ENCODE peak calls at places on chromosomes 16 and 17, in six cellular contexts. One of them, this sample, is unnamed.

GRCh38 chr16:58128721-58129096 is 472 bp downstream of the CFAP20 start:
- DNase-seq in B cell: no peak
- DNase-seq in stimulated activated CD8-positive, alpha-beta memory T cell treated with anti-CD3 and anti-CD28 coated beads, Interleukin-7, amount 100 ng/mL, for 1 hour: no peak
- DNase-seq in dermis blood vessel endothelial cell: peak
- DNase-seq in neuronal stem cell: no peak
- DNase-seq in lung: no peak
- DNase-seq in this sample: peak

GRCh38 chr16:26992661-26993365 is 73.9 kb upstream of the C16orf82 start:
- DNase-seq in stimulated activated CD8-positive, alpha-beta memory T cell treated with anti-CD3 and anti-CD28 coated beads, Interleukin-7, amount 100 ng/mL, for 1 hour: no peak
- DNase-seq in dermis blood vessel endothelial cell: no peak
- DNase-seq in neuronal stem cell: peak
- DNase-seq in B cell: no peak
- DNase-seq in lung: no peak
- DNase-seq in this sample: no peak

GRCh38 chr17:7745748-7746470 is 28.4 kb downstream of the DNAH2 start:
- DNase-seq in neuronal stem cell: no peak
- DNase-seq in stimulated activated CD8-positive, alpha-beta memory T cell treated with anti-CD3 and anti-CD28 coated beads, Interleukin-7, amount 100 ng/mL, for 1 hour: no peak
- DNase-seq in lung: peak
- DNase-seq in B cell: no peak
- DNase-seq in dermis blood vessel endothelial cell: peak
- DNase-seq in this sample: peak

GRCh38 chr17:38528101-38528500 is 77.7 kb downstream of the SRCIN1 start:
- DNase-seq in dermis blood vessel endothelial cell: no peak
- DNase-seq in stimulated activated CD8-positive, alpha-beta memory T cell treated with anti-CD3 and anti-CD28 coated beads, Interleukin-7, amount 100 ng/mL, for 1 hour: no peak
- DNase-seq in lung: no peak
- DNase-seq in B cell: no peak
- DNase-seq in neuronal stem cell: no peak
- DNase-seq in this sample: peak

GRCh38 chr16:79528281-79528680 is 72.3 kb downstream of the MAF start:
- DNase-seq in dermis blood vessel endothelial cell: no peak
- DNase-seq in neuronal stem cell: no peak
- DNase-seq in B cell: no peak
- DNase-seq in lung: no peak
- DNase-seq in stimulated activated CD8-positive, alpha-beta memory T cell treated with anti-CD3 and anti-CD28 coated beads, Interleukin-7, amount 100 ng/mL, for 1 hour: no peak
- DNase-seq in this sample: no peak

GRCh38 chr16:1532081-1532760 is 1.2 kb upstream of the TMEM204 start:
- DNase-seq in neuronal stem cell: no peak
- DNase-seq in B cell: no peak
- DNase-seq in dermis blood vessel endothelial cell: peak
- DNase-seq in lung: no peak
- DNase-seq in stimulated activated CD8-positive, alpha-beta memory T cell treated with anti-CD3 and anti-CD28 coated beads, Interleukin-7, amount 100 ng/mL, for 1 hour: no peak
- DNase-seq in this sample: no peak

GRCh38 chr17:31401456-31402254 is 10.2 kb downstream of the RAB11FIP4 start:
- DNase-seq in dermis blood vessel endothelial cell: no peak
- DNase-seq in B cell: no peak
- DNase-seq in lung: no peak
- DNase-seq in neuronal stem cell: no peak
- DNase-seq in stimulated activated CD8-positive, alpha-beta memory T cell treated with anti-CD3 and anti-CD28 coated beads, Interleukin-7, amount 100 ng/mL, for 1 hour: no peak
- DNase-seq in this sample: no peak

GRCh38 chr17:64537488-64537887 is 30.7 kb downstream of the CEP95 start:
- DNase-seq in lung: no peak
- DNase-seq in neuronal stem cell: no peak
- DNase-seq in stimulated activated CD8-positive, alpha-beta memory T cell treated with anti-CD3 and anti-CD28 coated beads, Interleukin-7, amount 100 ng/mL, for 1 hour: no peak
- DNase-seq in dermis blood vessel endothelial cell: peak
- DNase-seq in B cell: no peak
- DNase-seq in this sample: no peak

GRCh38 chr16:48526058-48526957 is 83.7 kb downstream of the N4BP1 start:
- DNase-seq in stimulated activated CD8-positive, alpha-beta memory T cell treated with anti-CD3 and anti-CD28 coated beads, Interleukin-7, amount 100 ng/mL, for 1 hour: no peak
- DNase-seq in neuronal stem cell: no peak
- DNase-seq in dermis blood vessel endothelial cell: no peak
- DNase-seq in B cell: peak
- DNase-seq in lung: no peak
- DNase-seq in this sample: peak

GRCh38 chr17:76264425-76264754 is 758 bp upstream of the UBALD2 start:
- DNase-seq in neuronal stem cell: no peak
- DNase-seq in B cell: no peak
- DNase-seq in lung: no peak
- DNase-seq in stimulated activated CD8-positive, alpha-beta memory T cell treated with anti-CD3 and anti-CD28 coated beads, Interleukin-7, amount 100 ng/mL, for 1 hour: no peak
- DNase-seq in dermis blood vessel endothelial cell: no peak
- DNase-seq in this sample: no peak

GRCh38 chr16:1637526-1637925 is 25.4 kb downstream of the CRAMP1 start:
- DNase-seq in dermis blood vessel endothelial cell: no peak
- DNase-seq in lung: no peak
- DNase-seq in neuronal stem cell: no peak
- DNase-seq in B cell: no peak
- DNase-seq in stimulated activated CD8-positive, alpha-beta memory T cell treated with anti-CD3 and anti-CD28 coated beads, Interleukin-7, amount 100 ng/mL, for 1 hour: no peak
- DNase-seq in this sample: no peak

GRCh38 chr17:15957206-15957605 is 12.3 kb downstream of the ADORA2B start:
- DNase-seq in B cell: no peak
- DNase-seq in neuronal stem cell: no peak
- DNase-seq in dermis blood vessel endothelial cell: peak
- DNase-seq in stimulated activated CD8-positive, alpha-beta memory T cell treated with anti-CD3 and anti-CD28 coated beads, Interleukin-7, amount 100 ng/mL, for 1 hour: no peak
- DNase-seq in lung: no peak
- DNase-seq in this sample: no peak

GRCh38 chr16:66004706-66005105 is 361.8 kb upstream of the CDH5 start:
- DNase-seq in neuronal stem cell: no peak
- DNase-seq in B cell: no peak
- DNase-seq in stimulated activated CD8-positive, alpha-beta memory T cell treated with anti-CD3 and anti-CD28 coated beads, Interleukin-7, amount 100 ng/mL, for 1 hour: no peak
- DNase-seq in dermis blood vessel endothelial cell: no peak
- DNase-seq in lung: no peak
- DNase-seq in this sample: no peak

GRCh38 chr17:82059272-82060000 is 6.2 kb downstream of the DUS1L start:
- DNase-seq in lung: no peak
- DNase-seq in stimulated activated CD8-positive, alpha-beta memory T cell treated with anti-CD3 and anti-CD28 coated beads, Interleukin-7, amount 100 ng/mL, for 1 hour: no peak
- DNase-seq in neuronal stem cell: no peak
- DNase-seq in dermis blood vessel endothelial cell: no peak
- DNase-seq in B cell: no peak
- DNase-seq in this sample: peak

GRCh38 chr16:21190599-21190998 is 20.8 kb downstream of the ZP2 start:
- DNase-seq in dermis blood vessel endothelial cell: no peak
- DNase-seq in stimulated activated CD8-positive, alpha-beta memory T cell treated with anti-CD3 and anti-CD28 coated beads, Interleukin-7, amount 100 ng/mL, for 1 hour: no peak
- DNase-seq in B cell: no peak
- DNase-seq in lung: no peak
- DNase-seq in neuronal stem cell: no peak
- DNase-seq in this sample: no peak

GRCh38 chr17:43645765-43646481 is 15.8 kb downstream of the MEOX1 start:
- DNase-seq in dermis blood vessel endothelial cell: peak
- DNase-seq in B cell: no peak
- DNase-seq in stimulated activated CD8-positive, alpha-beta memory T cell treated with anti-CD3 and anti-CD28 coated beads, Interleukin-7, amount 100 ng/mL, for 1 hour: no peak
- DNase-seq in lung: peak
- DNase-seq in neuronal stem cell: no peak
- DNase-seq in this sample: no peak

GRCh38 chr17:41163828-41164227 is 3.3 kb upstream of the KRTAP4-4 start:
- DNase-seq in neuronal stem cell: no peak
- DNase-seq in stimulated activated CD8-positive, alpha-beta memory T cell treated with anti-CD3 and anti-CD28 coated beads, Interleukin-7, amount 100 ng/mL, for 1 hour: no peak
- DNase-seq in lung: no peak
- DNase-seq in B cell: no peak
- DNase-seq in dermis blood vessel endothelial cell: no peak
- DNase-seq in this sample: no peak

GRCh38 chr16:1105888-1106620 is 10.0 kb upstream of the C1QTNF8 start:
- DNase-seq in stimulated activated CD8-positive, alpha-beta memory T cell treated with anti-CD3 and anti-CD28 coated beads, Interleukin-7, amount 100 ng/mL, for 1 hour: no peak
- DNase-seq in dermis blood vessel endothelial cell: peak
- DNase-seq in neuronal stem cell: peak
- DNase-seq in B cell: no peak
- DNase-seq in lung: peak
- DNase-seq in this sample: peak

GRCh38 chr16:67390816-67391423 is 2.4 kb downstream of the TPPP3 start:
- DNase-seq in dermis blood vessel endothelial cell: no peak
- DNase-seq in neuronal stem cell: no peak
- DNase-seq in stimulated activated CD8-positive, alpha-beta memory T cell treated with anti-CD3 and anti-CD28 coated beads, Interleukin-7, amount 100 ng/mL, for 1 hour: no peak
- DNase-seq in lung: no peak
- DNase-seq in B cell: no peak
- DNase-seq in this sample: no peak

GRCh38 chr17:43840814-43841213 is 6.2 kb upstream of the CD300LG start:
- DNase-seq in B cell: no peak
- DNase-seq in stimulated activated CD8-positive, alpha-beta memory T cell treated with anti-CD3 and anti-CD28 coated beads, Interleukin-7, amount 100 ng/mL, for 1 hour: no peak
- DNase-seq in neuronal stem cell: no peak
- DNase-seq in dermis blood vessel endothelial cell: peak
- DNase-seq in lung: no peak
- DNase-seq in this sample: peak

GRCh38 chr17:5237541-5238016 is 2.9 kb upstream of the SCIMP start:
- DNase-seq in B cell: peak
- DNase-seq in lung: peak
- DNase-seq in dermis blood vessel endothelial cell: peak
- DNase-seq in stimulated activated CD8-positive, alpha-beta memory T cell treated with anti-CD3 and anti-CD28 coated beads, Interleukin-7, amount 100 ng/mL, for 1 hour: peak
- DNase-seq in neuronal stem cell: peak
- DNase-seq in this sample: peak

GRCh38 chr16:25023541-25023940 is 8.4 kb upstream of the ARHGAP17 start:
- DNase-seq in dermis blood vessel endothelial cell: no peak
- DNase-seq in neuronal stem cell: no peak
- DNase-seq in B cell: no peak
- DNase-seq in stimulated activated CD8-positive, alpha-beta memory T cell treated with anti-CD3 and anti-CD28 coated beads, Interleukin-7, amount 100 ng/mL, for 1 hour: no peak
- DNase-seq in lung: no peak
- DNase-seq in this sample: peak

GRCh38 chr17:45436161-45436560 is 3.5 kb upstream of the ARHGAP27 start:
- DNase-seq in dermis blood vessel endothelial cell: no peak
- DNase-seq in B cell: no peak
- DNase-seq in lung: no peak
- DNase-seq in neuronal stem cell: no peak
- DNase-seq in stimulated activated CD8-positive, alpha-beta memory T cell treated with anti-CD3 and anti-CD28 coated beads, Interleukin-7, amount 100 ng/mL, for 1 hour: no peak
- DNase-seq in this sample: no peak

GRCh38 chr16:17802566-17802965 is 331.8 kb upstream of the XYLT1 start:
- DNase-seq in dermis blood vessel endothelial cell: no peak
- DNase-seq in neuronal stem cell: no peak
- DNase-seq in stimulated activated CD8-positive, alpha-beta memory T cell treated with anti-CD3 and anti-CD28 coated beads, Interleukin-7, amount 100 ng/mL, for 1 hour: no peak
- DNase-seq in lung: no peak
- DNase-seq in B cell: no peak
- DNase-seq in this sample: no peak

GRCh38 chr16:2515180-2515803 is 1.5 kb downstream of the ATP6V0C start:
- DNase-seq in dermis blood vessel endothelial cell: no peak
- DNase-seq in lung: peak
- DNase-seq in neuronal stem cell: no peak
- DNase-seq in stimulated activated CD8-positive, alpha-beta memory T cell treated with anti-CD3 and anti-CD28 coated beads, Interleukin-7, amount 100 ng/mL, for 1 hour: no peak
- DNase-seq in B cell: no peak
- DNase-seq in this sample: no peak

GRCh38 chr16:51388516-51388951 is 237.5 kb upstream of the SALL1 start:
- DNase-seq in neuronal stem cell: no peak
- DNase-seq in lung: no peak
- DNase-seq in dermis blood vessel endothelial cell: no peak
- DNase-seq in B cell: no peak
- DNase-seq in stimulated activated CD8-positive, alpha-beta memory T cell treated with anti-CD3 and anti-CD28 coated beads, Interleukin-7, amount 100 ng/mL, for 1 hour: no peak
- DNase-seq in this sample: no peak

GRCh38 chr17:49634487-49634865 is 43.4 kb downstream of the SPOP start:
- DNase-seq in neuronal stem cell: no peak
- DNase-seq in lung: no peak
- DNase-seq in dermis blood vessel endothelial cell: no peak
- DNase-seq in stimulated activated CD8-positive, alpha-beta memory T cell treated with anti-CD3 and anti-CD28 coated beads, Interleukin-7, amount 100 ng/mL, for 1 hour: no peak
- DNase-seq in B cell: no peak
- DNase-seq in this sample: no peak

GRCh38 chr16:89864421-89864820 is 9.0 kb upstream of the TCF25 start:
- DNase-seq in neuronal stem cell: no peak
- DNase-seq in dermis blood vessel endothelial cell: peak
- DNase-seq in B cell: no peak
- DNase-seq in lung: no peak
- DNase-seq in stimulated activated CD8-positive, alpha-beta memory T cell treated with anti-CD3 and anti-CD28 coated beads, Interleukin-7, amount 100 ng/mL, for 1 hour: no peak
- DNase-seq in this sample: no peak